ENCODE peak calls at places on chromosomes 1 and 21, in five cellular contexts. One of them, this sample, is unnamed.

GRCh38 chr1:30930631-30931173 is 22.1 kb upstream of the SDC3 start:
- DNase-seq in K562: no peak
- DNase-seq in HCT116: no peak
- DNase-seq in GM12878: no peak
- DNase-seq in HepG2: no peak
- DNase-seq in this sample: peak

GRCh38 chr1:4749406-4749805 is 95.0 kb downstream of the AJAP1 start:
- DNase-seq in K562: no peak
- DNase-seq in HCT116: no peak
- DNase-seq in GM12878: no peak
- DNase-seq in HepG2: no peak
- DNase-seq in this sample: no peak

GRCh38 chr1:57546527-57546926 is 122.7 kb upstream of the DAB1 start:
- DNase-seq in K562: no peak
- DNase-seq in HCT116: no peak
- DNase-seq in GM12878: no peak
- DNase-seq in HepG2: no peak
- DNase-seq in this sample: no peak

GRCh38 chr1:21620011-21620410 is 49.1 kb downstream of the RAP1GAP start:
- DNase-seq in K562: no peak
- DNase-seq in HCT116: no peak
- DNase-seq in GM12878: no peak
- DNase-seq in HepG2: no peak
- DNase-seq in this sample: no peak

GRCh38 chr21:27047331-27048314 is 80.7 kb upstream of the ADAMTS5 start:
- DNase-seq in K562: no peak
- DNase-seq in HCT116: no peak
- DNase-seq in GM12878: no peak
- DNase-seq in HepG2: no peak
- DNase-seq in this sample: no peak

GRCh38 chr1:235266325-235266724 is 61.7 kb downstream of the ARID4B start:
- DNase-seq in K562: no peak
- DNase-seq in HCT116: no peak
- DNase-seq in GM12878: no peak
- DNase-seq in HepG2: no peak
- DNase-seq in this sample: peak

GRCh38 chr1:108107658-108108057 is 92.5 kb downstream of the SLC25A24 start:
- DNase-seq in K562: no peak
- DNase-seq in HCT116: no peak
- DNase-seq in GM12878: no peak
- DNase-seq in HepG2: no peak
- DNase-seq in this sample: no peak

GRCh38 chr1:5554784-5555183 is 437.4 kb downstream of the NPHP4 start:
- DNase-seq in K562: no peak
- DNase-seq in HCT116: no peak
- DNase-seq in GM12878: no peak
- DNase-seq in HepG2: no peak
- DNase-seq in this sample: no peak

GRCh38 chr1:97501628-97502027 is 419.2 kb downstream of the DPYD start:
- DNase-seq in K562: no peak
- DNase-seq in HCT116: no peak
- DNase-seq in GM12878: no peak
- DNase-seq in HepG2: no peak
- DNase-seq in this sample: no peak

GRCh38 chr1:59316497-59317128 is 19.7 kb downstream of the FGGY start:
- DNase-seq in K562: no peak
- DNase-seq in HCT116: no peak
- DNase-seq in GM12878: peak
- DNase-seq in HepG2: no peak
- DNase-seq in this sample: no peak

GRCh38 chr1:152047607-152047953 is 10.8 kb upstream of the S100A11 start:
- DNase-seq in K562: peak
- DNase-seq in HCT116: peak
- DNase-seq in GM12878: no peak
- DNase-seq in HepG2: no peak
- DNase-seq in this sample: no peak

GRCh38 chr1:40831001-40831732 is 31.0 kb downstream of the CITED4 start:
- DNase-seq in K562: no peak
- DNase-seq in HCT116: no peak
- DNase-seq in GM12878: no peak
- DNase-seq in HepG2: no peak
- DNase-seq in this sample: no peak

GRCh38 chr1:57638239-57638638 is 214.4 kb upstream of the DAB1 start:
- DNase-seq in K562: no peak
- DNase-seq in HCT116: no peak
- DNase-seq in GM12878: no peak
- DNase-seq in HepG2: no peak
- DNase-seq in this sample: no peak

GRCh38 chr1:1943834-1944570 is 24.9 kb upstream of the TMEM52 start:
- DNase-seq in K562: peak
- DNase-seq in HCT116: peak
- DNase-seq in GM12878: no peak
- DNase-seq in HepG2: peak
- DNase-seq in this sample: peak

GRCh38 chr1:35936828-35937227 is 5.9 kb downstream of the AGO3 start:
- DNase-seq in K562: no peak
- DNase-seq in HCT116: no peak
- DNase-seq in GM12878: no peak
- DNase-seq in HepG2: no peak
- DNase-seq in this sample: no peak

GRCh38 chr1:186304982-186305949 is 69.8 kb downstream of the TPR start:
- DNase-seq in K562: peak
- DNase-seq in HCT116: peak
- DNase-seq in GM12878: no peak
- DNase-seq in HepG2: peak
- DNase-seq in this sample: peak

DNA sequence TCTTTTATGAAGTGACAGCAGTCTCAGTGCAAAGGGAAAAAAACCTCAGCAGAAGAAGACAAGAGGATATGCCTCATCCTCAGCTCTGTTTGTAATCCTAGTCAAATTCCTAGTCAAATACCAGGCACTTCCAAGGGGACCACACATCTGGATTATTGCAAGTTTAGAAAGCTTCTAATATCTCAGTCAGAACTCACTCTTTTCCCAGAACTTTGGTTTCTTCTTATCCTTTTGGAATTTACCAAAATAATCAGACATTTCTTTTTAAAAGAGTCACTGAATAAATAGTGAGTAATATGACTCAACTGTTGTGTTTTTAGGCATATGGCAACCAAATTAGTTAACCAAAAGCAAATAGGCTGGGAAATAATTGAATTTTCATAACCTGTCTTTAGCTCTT is 47.8 kb downstream of the PRRX1 start:
- DNase-seq in K562: no peak
- DNase-seq in HCT116: no peak
- DNase-seq in GM12878: no peak
- DNase-seq in HepG2: no peak
- DNase-seq in this sample: no peak
- TF ChIP-seq REST in K562: no peak
- TF ChIP-seq REST in HCT116: no peak
- TF ChIP-seq REST in GM12878: no peak
- TF ChIP-seq REST in HepG2: no peak
- TF ChIP-seq REST in this sample: no peak

DNA sequence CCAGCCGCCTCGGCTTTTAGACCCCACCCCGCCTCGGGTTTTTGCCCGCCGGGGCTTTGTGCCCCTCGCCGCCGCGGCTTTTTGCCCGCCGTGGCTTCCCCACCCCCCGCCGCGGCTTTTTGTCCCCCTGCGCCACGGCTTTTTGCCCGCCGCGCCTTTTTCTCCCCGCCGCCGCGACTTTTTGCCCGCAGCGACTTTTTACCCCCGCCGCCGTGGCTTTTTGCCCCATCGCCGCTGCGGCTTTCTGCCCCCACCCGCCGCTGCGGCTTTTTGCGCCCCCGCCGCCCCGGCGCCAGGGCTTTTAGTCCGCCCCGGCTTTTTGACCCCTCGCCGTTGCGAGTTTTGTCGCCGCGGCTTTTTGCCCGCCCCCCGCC is 474.4 kb downstream of the FAM72C start:
- DNase-seq in K562: no peak
- DNase-seq in HCT116: no peak
- DNase-seq in GM12878: no peak
- DNase-seq in HepG2: no peak
- DNase-seq in this sample: no peak
- TF ChIP-seq EZH2 in K562: no peak
- TF ChIP-seq EZH2 in HCT116: no peak
- TF ChIP-seq EZH2 in GM12878: no peak
- TF ChIP-seq EZH2 in HepG2: no peak
- TF ChIP-seq EZH2 in this sample: no peak

DNA sequence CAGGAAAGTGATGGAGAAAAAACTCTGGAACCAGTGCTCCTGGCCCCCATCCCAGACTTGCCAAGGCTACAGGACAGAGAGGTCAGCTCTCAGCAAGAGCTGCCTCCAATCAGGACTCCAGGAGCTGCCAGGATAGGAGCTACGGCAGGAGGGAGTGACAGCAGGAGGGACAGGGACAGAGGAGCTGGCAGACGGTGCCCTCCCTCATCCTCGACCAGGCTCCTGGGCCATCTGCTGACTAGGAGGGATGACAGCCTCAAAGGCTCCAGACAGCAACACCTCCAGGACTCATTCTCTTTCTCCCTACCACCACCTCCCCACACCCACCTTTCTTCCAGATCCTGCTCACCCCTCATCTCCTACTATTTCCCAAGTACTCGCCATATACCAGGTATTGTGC is 22.7 kb downstream of the DLGAP3 start:
- DNase-seq in K562: no peak
- DNase-seq in HCT116: no peak
- DNase-seq in GM12878: no peak
- DNase-seq in HepG2: no peak
- DNase-seq in this sample: no peak
- TF ChIP-seq REST in K562: no peak
- TF ChIP-seq REST in HCT116: no peak
- TF ChIP-seq REST in GM12878: no peak
- TF ChIP-seq REST in HepG2: no peak
- TF ChIP-seq REST in this sample: no peak

DNA sequence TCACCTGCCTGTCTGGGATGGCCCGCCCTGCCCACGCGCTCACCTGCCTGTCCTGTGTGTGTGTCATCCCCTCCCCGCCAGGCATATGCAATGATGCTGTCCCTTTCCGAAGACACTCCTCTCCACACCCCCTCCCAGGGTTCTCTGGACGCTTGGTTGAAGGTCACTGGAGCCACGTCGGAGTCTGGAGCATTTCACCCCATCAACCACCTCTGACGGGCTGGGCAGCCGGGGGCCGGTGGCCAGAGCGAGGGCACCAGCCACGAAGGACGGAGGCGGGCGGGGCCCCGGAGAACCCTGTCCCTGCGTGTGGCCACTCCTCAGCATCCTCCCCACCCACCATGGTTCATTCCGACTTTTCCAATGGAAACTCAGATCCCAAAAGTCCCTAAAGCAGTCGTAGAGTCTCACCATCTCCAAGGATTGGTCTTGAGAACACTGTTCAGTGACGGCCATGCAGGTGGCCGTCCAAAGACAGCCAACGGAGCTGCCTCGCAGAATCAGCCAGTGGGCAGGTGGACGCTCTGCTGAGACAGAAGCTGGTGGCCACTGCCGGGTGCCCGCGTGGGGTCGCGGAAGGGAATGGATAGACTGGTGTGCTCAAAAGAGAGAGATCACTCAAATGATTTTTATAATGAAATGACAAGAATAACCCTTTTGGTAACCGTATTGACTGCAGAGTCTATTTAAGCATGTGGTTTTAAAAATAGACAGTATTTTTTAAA is 20.7 kb upstream of the ARHGEF16 start:
- DNase-seq in K562: no peak
- DNase-seq in HCT116: no peak
- DNase-seq in GM12878: no peak
- DNase-seq in HepG2: no peak
- DNase-seq in this sample: no peak
- TF ChIP-seq EZH2 in K562: no peak
- TF ChIP-seq EZH2 in HCT116: no peak
- TF ChIP-seq EZH2 in GM12878: no peak
- TF ChIP-seq EZH2 in HepG2: no peak
- TF ChIP-seq EZH2 in this sample: no peak

GRCh38 chr1:162536511-162536910 is 25.0 kb upstream of the UAP1 start:
- DNase-seq in K562: no peak
- DNase-seq in HCT116: no peak
- DNase-seq in GM12878: no peak
- DNase-seq in HepG2: no peak
- DNase-seq in this sample: no peak
- TF ChIP-seq REST in K562: no peak
- TF ChIP-seq REST in HCT116: no peak
- TF ChIP-seq REST in GM12878: no peak
- TF ChIP-seq REST in HepG2: no peak
- TF ChIP-seq REST in this sample: no peak

GRCh38 chr1:7454895-7455784 is 316.0 kb upstream of the VAMP3 start:
- DNase-seq in K562: no peak
- DNase-seq in HCT116: no peak
- DNase-seq in GM12878: no peak
- DNase-seq in HepG2: no peak
- DNase-seq in this sample: no peak
- TF ChIP-seq EZH2 in K562: no peak
- TF ChIP-seq EZH2 in HCT116: no peak
- TF ChIP-seq EZH2 in GM12878: no peak
- TF ChIP-seq EZH2 in HepG2: no peak
- TF ChIP-seq EZH2 in this sample: no peak

This sample was measured in GM23338.